ENCODE peak calls at places on chromosomes 13 and 19, in six cellular contexts. Q is fibroblast of lung, M is DND-41, F is ovary, T is AG04450, J is mammary epithelial cell. Y is an unnamed sample.

GRCh38 chr13:96075953-96076543 is 13.9 kb upstream of the HS6ST3 start:
- DNase-seq in F (no peak), T (no peak), J (no peak), Q (no peak), M (no peak), Y (no peak)

GRCh38 chr13:64633948-64634347 is 2596.2 kb downstream of the PCDH9 start:
- DNase-seq in Q (peak), T (no peak), M (no peak), J (peak), F (no peak), Y (no peak)

GRCh38 chr19:7857727-7858701 is 16.2 kb downstream of the PRR36 start:
- DNase-seq in Q (no peak), T (no peak), M (no peak), J (no peak), F (no peak), Y (no peak)

GRCh38 chr19:37551123-37551993 is 43.2 kb downstream of the ZNF571 start:
- DNase-seq in Q (peak), M (no peak), F (no peak), T (peak), J (peak), Y (peak)

GRCh38 chr13:36848228-36848982 is 29.4 kb downstream of the RFXAP start:
- DNase-seq in M (no peak), F (no peak), J (no peak), T (no peak), Q (no peak), Y (no peak)

GRCh38 chr13:46295531-46296464 is 84.1 kb downstream of the LRRC63 start:
- DNase-seq in T (peak), Q (peak), F (no peak), M (peak), J (peak), Y (peak)

GRCh38 chr19:54482889-54483288 is 9.8 kb upstream of the CDC42EP5 start:
- DNase-seq in F (no peak), J (no peak), T (no peak), M (no peak), Q (no peak), Y (no peak)

GRCh38 chr13:21348771-21349170 is 110.3 kb downstream of the ZDHHC20 start:
- DNase-seq in F (no peak), Q (no peak), J (no peak), T (no peak), M (no peak), Y (no peak)

GRCh38 chr13:113168211-113168610 is 9.8 kb downstream of the PROZ start:
- DNase-seq in Q (no peak), T (no peak), F (no peak), J (no peak), M (no peak), Y (no peak)

GRCh38 chr13:96011291-96011875 is 41.8 kb downstream of the UGGT2 start:
- DNase-seq in J (no peak), T (no peak), M (no peak), Q (peak), F (no peak), Y (no peak)

GRCh38 chr19:44949550-44949949 is 3.7 kb downstream of the APOC2 start:
- DNase-seq in J (no peak), M (no peak), T (no peak), F (no peak), Q (no peak), Y (no peak)

GRCh38 chr19:54095136-54095858 is 5.3 kb downstream of the OSCAR start:
- DNase-seq in M (no peak), J (no peak), Q (no peak), F (no peak), T (no peak), Y (no peak)

GRCh38 chr19:2290441-2291184 is 8.6 kb upstream of the PEAK3 start:
- DNase-seq in T (no peak), J (peak), Q (no peak), M (no peak), F (no peak), Y (no peak)

GRCh38 chr13:70107498-70108271 is at the start of gene ATXN8OS:
- DNase-seq in J (peak), Q (peak), F (no peak), T (no peak), M (no peak), Y (no peak)

GRCh38 chr13:44120814-44121505 is 241.3 kb downstream of the LACC1 start:
- DNase-seq in M (no peak), J (no peak), T (no peak), F (no peak), Q (no peak), Y (no peak)

GRCh38 chr13:36143768-36144167 is 12.6 kb upstream of the DCLK1 start:
- DNase-seq in M (no peak), J (no peak), T (no peak), Q (no peak), F (no peak), Y (no peak)

GRCh38 chr19:861756-862528 is 2.5 kb downstream of the CFD start:
- DNase-seq in F (peak), T (no peak), M (peak), Q (no peak), J (peak), Y (no peak)

GRCh38 chr19:10667867-10668266 is 13.7 kb downstream of the ILF3 start:
- DNase-seq in J (no peak), M (no peak), T (no peak), F (no peak), Q (no peak), Y (no peak)

GRCh38 chr13:111790621-111791020 is 276.3 kb upstream of the SOX1 start:
- DNase-seq in T (no peak), M (no peak), J (no peak), Q (no peak), F (no peak), Y (no peak)

GRCh38 chr19:4206818-4207484 is 22.4 kb upstream of the EBI3 start:
- DNase-seq in J (no peak), M (no peak), F (no peak), T (no peak), Q (peak), Y (no peak)

GRCh38 chr13:51269039-51269438 is 46.8 kb downstream of the FAM124A start:
- DNase-seq in T (no peak), J (no peak), F (no peak), Q (peak), M (no peak), Y (peak)

GRCh38 chr13:113656015-113656588 is 1.9 kb downstream of the ATP4B start:
- DNase-seq in F (peak), Q (no peak), M (no peak), J (no peak), T (no peak), Y (no peak)

GRCh38 chr19:1251503-1252220 is 3.3 kb downstream of the MIDN start:
- DNase-seq in Q (no peak), M (no peak), J (no peak), T (no peak), F (peak), Y (no peak)

GRCh38 chr19:22427587-22428298 is 5.6 kb upstream of the ZNF98 start:
- DNase-seq in Q (no peak), F (no peak), T (no peak), J (no peak), M (no peak), Y (no peak)

GRCh38 chr19:39405930-39406655 is 554 bp upstream of the ZFP36 start:
- DNase-seq in T (no peak), M (peak), Q (no peak), J (no peak), F (no peak), Y (no peak)

GRCh38 chr13:103272770-103273169 is 206.6 kb upstream of the SLC10A2 start:
- DNase-seq in Q (peak), J (peak), F (no peak), M (no peak), T (no peak), Y (no peak)

GRCh38 chr19:39078436-39079200 is 5.5 kb upstream of the ACP7 start:
- DNase-seq in J (peak), M (no peak), T (peak), Q (peak), F (no peak), Y (peak)

GRCh38 chr13:110715395-110716234 is 2.1 kb downstream of the ING1 start:
- DNase-seq in F (peak), T (peak), M (peak), Q (peak), J (peak), Y (peak)
- TF ChIP-seq CTCF in F (peak), T (peak), M (peak), Q (peak), J (peak), Y (peak)

GRCh38 chr13:27189192-27189591 is 17.6 kb upstream of the USP12 start:
- DNase-seq in Q (no peak), M (no peak), F (no peak), T (no peak), J (no peak), Y (no peak)
- H3K4me3 ChIP-seq in Q (no peak), M (no peak), F (no peak), T (no peak), J (no peak), Y (no peak)

DNA sequence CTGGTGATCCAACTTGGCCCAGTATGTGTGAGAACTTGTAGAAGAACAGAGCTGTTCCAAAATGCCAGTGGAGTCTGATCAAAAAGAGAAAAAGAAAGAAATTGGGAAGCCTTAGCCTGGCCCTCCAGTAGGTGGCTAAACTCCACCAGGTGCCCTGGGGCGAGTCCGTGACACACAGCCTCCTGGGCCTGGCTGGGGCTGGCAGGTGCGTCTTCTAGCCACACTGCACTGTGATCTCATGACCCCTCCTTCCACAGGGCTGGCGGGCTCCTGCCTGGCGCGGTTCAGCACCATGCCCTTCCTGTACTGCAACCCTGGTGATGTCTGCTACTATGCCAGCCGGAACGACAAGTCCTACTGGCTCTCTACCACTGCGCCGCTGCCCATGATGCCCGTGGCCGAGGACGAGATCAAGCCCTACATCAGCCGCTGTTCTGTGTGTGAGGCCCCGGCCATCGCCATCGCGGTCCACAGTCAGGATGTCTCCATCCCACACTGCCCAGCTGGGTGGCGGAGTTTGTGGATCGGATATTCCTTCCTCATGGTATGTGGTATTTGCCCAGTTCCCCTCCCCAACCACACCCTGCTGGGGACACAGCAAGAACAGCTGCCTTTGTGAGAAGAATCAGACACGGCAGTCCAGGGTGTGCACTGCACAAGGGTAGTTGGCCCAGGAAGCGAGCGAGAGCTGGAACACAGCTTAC is 53.7 kb downstream of the RAB20 start:
- DNase-seq in T (no peak), J (no peak), F (no peak), Q (no peak), M (no peak), Y (no peak)
- TF ChIP-seq CTCF in T (peak), J (peak), F (no peak), Q (no peak), M (no peak), Y (peak)

DNA sequence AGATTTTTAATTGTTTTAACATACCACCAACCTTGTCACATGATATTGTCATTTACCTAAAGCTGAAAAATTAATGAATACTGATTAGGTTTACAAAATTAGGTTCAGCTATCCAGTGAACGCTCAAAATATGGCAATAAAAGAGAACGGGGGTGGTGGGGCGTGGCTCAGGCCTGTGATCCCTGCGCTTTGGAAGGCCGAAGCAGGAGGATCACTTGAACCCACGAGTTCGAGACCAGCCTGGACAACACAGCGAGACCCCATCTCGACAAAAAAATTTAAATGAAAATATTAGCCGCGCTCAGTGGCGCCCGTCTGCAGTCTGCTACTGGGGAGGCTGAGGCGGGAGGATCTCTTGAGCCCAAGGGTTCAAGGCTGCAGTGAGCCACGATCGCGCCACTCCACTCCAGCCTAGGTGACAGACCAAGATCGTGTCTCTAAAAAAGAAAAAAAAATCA is 516 bp upstream of the FAM32A start:
- DNase-seq in T (no peak), Q (no peak), M (no peak), J (no peak), F (no peak), Y (no peak)
- H3K4me3 ChIP-seq in T (peak), Q (peak), M (peak), J (peak), F (peak), Y (peak)

DNA sequence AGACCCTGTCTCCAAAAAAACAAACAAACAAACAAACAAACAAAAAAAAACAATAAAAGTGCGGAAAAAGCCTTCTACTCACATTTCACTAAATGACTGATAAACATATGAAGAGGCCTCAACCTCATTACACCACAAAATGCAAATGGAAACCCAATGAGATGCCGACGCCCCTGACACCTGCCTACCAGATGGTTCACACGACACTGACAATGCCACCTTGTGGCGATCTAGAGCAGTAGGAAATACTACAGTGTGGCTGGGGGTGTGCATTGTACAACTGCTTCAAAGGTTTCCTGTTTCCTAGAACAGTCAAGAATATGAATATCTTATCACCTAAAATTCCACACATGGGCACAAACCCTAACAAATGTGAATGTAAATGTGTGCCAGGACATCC is 14.0 kb downstream of the SCGB2B2 start:
- DNase-seq in Q (no peak), J (peak), M (peak), F (no peak), T (no peak), Y (no peak)
- TF ChIP-seq CTCF in Q (peak), J (peak), M (peak), F (no peak), T (peak), Y (peak)

Y was measured in retinal pigment epithelial cell.